ENCODE peak calls at places on chromosomes 7 and 10, in nine cellular contexts. One of them, this sample, is unnamed.

GRCh38 chr7:15199482-15199881 is 296.9 kb upstream of the DGKB start:
- DNase-seq in AG08395: no peak
- DNase-seq in HCT116: no peak
- DNase-seq in effector memory CD4-positive, alpha-beta T cell: no peak
- DNase-seq in foreskin melanocyte: peak; percentile 21
- DNase-seq in NCI-H446 treated with DMSO at 0.1 percent for 48 hours: no peak
- DNase-seq in CD14-positive monocyte: no peak
- DNase-seq in osteocyte: no peak
- DNase-seq in dorsolateral prefrontal cortex: no peak
- DNase-seq in this sample: no peak

GRCh38 chr7:46932266-46932655 is 649.6 kb downstream of the TNS3 start:
- DNase-seq in AG08395: no peak
- DNase-seq in HCT116: no peak
- DNase-seq in effector memory CD4-positive, alpha-beta T cell: no peak
- DNase-seq in foreskin melanocyte: no peak
- DNase-seq in NCI-H446 treated with DMSO at 0.1 percent for 48 hours: no peak
- DNase-seq in CD14-positive monocyte: no peak
- DNase-seq in osteocyte: no peak
- DNase-seq in dorsolateral prefrontal cortex: no peak
- DNase-seq in this sample: no peak

GRCh38 chr7:41425926-41426325 is 277.0 kb downstream of the INHBA start:
- DNase-seq in AG08395: peak; percentile 79
- DNase-seq in HCT116: no peak
- DNase-seq in effector memory CD4-positive, alpha-beta T cell: no peak
- DNase-seq in foreskin melanocyte: peak; percentile 48
- DNase-seq in NCI-H446 treated with DMSO at 0.1 percent for 48 hours: no peak
- DNase-seq in CD14-positive monocyte: no peak
- DNase-seq in osteocyte: no peak
- DNase-seq in dorsolateral prefrontal cortex: no peak
- DNase-seq in this sample: no peak

GRCh38 chr7:127589901-127590300 is 1.7 kb downstream of the ARF5 start:
- DNase-seq in AG08395: peak; percentile 45
- DNase-seq in HCT116: no peak
- DNase-seq in effector memory CD4-positive, alpha-beta T cell: no peak
- DNase-seq in foreskin melanocyte: no peak
- DNase-seq in NCI-H446 treated with DMSO at 0.1 percent for 48 hours: no peak
- DNase-seq in CD14-positive monocyte: no peak
- DNase-seq in osteocyte: no peak
- DNase-seq in dorsolateral prefrontal cortex: no peak
- DNase-seq in this sample: no peak

GRCh38 chr7:98628916-98629525 is 11.9 kb downstream of the NPTX2 start:
- DNase-seq in AG08395: no peak
- DNase-seq in HCT116: no peak
- DNase-seq in effector memory CD4-positive, alpha-beta T cell: no peak
- DNase-seq in foreskin melanocyte: no peak
- DNase-seq in NCI-H446 treated with DMSO at 0.1 percent for 48 hours: no peak
- DNase-seq in CD14-positive monocyte: no peak
- DNase-seq in osteocyte: peak; percentile 80
- DNase-seq in dorsolateral prefrontal cortex: no peak
- DNase-seq in this sample: peak; percentile 69

GRCh38 chr7:72467237-72467636 is 55.1 kb upstream of the CALN1 start:
- DNase-seq in AG08395: no peak
- DNase-seq in HCT116: no peak
- DNase-seq in effector memory CD4-positive, alpha-beta T cell: no peak
- DNase-seq in foreskin melanocyte: no peak
- DNase-seq in NCI-H446 treated with DMSO at 0.1 percent for 48 hours: no peak
- DNase-seq in CD14-positive monocyte: no peak
- DNase-seq in osteocyte: no peak
- DNase-seq in dorsolateral prefrontal cortex: no peak
- DNase-seq in this sample: no peak

GRCh38 chr10:69963178-69963834 is 89.3 kb upstream of the MACROH2A2 start:
- DNase-seq in AG08395: no peak
- DNase-seq in HCT116: no peak
- DNase-seq in effector memory CD4-positive, alpha-beta T cell: no peak
- DNase-seq in foreskin melanocyte: no peak
- DNase-seq in NCI-H446 treated with DMSO at 0.1 percent for 48 hours: no peak
- DNase-seq in CD14-positive monocyte: no peak
- DNase-seq in osteocyte: no peak
- DNase-seq in dorsolateral prefrontal cortex: no peak
- DNase-seq in this sample: no peak

GRCh38 chr10:124545346-124545745 is 83.7 kb downstream of the LHPP start:
- DNase-seq in AG08395: no peak
- DNase-seq in HCT116: no peak
- DNase-seq in effector memory CD4-positive, alpha-beta T cell: no peak
- DNase-seq in foreskin melanocyte: no peak
- DNase-seq in NCI-H446 treated with DMSO at 0.1 percent for 48 hours: no peak
- DNase-seq in CD14-positive monocyte: no peak
- DNase-seq in osteocyte: no peak
- DNase-seq in dorsolateral prefrontal cortex: no peak
- DNase-seq in this sample: no peak

GRCh38 chr7:129343099-129343700 is 91.0 kb upstream of the STRIP2 start:
- DNase-seq in AG08395: peak; percentile 56
- DNase-seq in HCT116: peak; percentile 37
- DNase-seq in effector memory CD4-positive, alpha-beta T cell: no peak
- DNase-seq in foreskin melanocyte: peak; percentile 42
- DNase-seq in NCI-H446 treated with DMSO at 0.1 percent for 48 hours: no peak
- DNase-seq in CD14-positive monocyte: no peak
- DNase-seq in osteocyte: no peak
- DNase-seq in dorsolateral prefrontal cortex: no peak
- DNase-seq in this sample: no peak

GRCh38 chr7:157273208-157274202 is 63.3 kb upstream of the DNAJB6 start:
- DNase-seq in AG08395: peak; percentile 87
- DNase-seq in HCT116: peak; percentile 21
- DNase-seq in effector memory CD4-positive, alpha-beta T cell: peak; percentile 23
- DNase-seq in foreskin melanocyte: peak; percentile 38
- DNase-seq in NCI-H446 treated with DMSO at 0.1 percent for 48 hours: no peak
- DNase-seq in CD14-positive monocyte: peak; percentile 65
- DNase-seq in osteocyte: no peak
- DNase-seq in dorsolateral prefrontal cortex: peak; percentile 54
- DNase-seq in this sample: peak; percentile 89

GRCh38 chr10:5588080-5588453 is 63.3 kb downstream of the CALML3 start:
- DNase-seq in AG08395: no peak
- DNase-seq in HCT116: no peak
- DNase-seq in effector memory CD4-positive, alpha-beta T cell: no peak
- DNase-seq in foreskin melanocyte: no peak
- DNase-seq in NCI-H446 treated with DMSO at 0.1 percent for 48 hours: no peak
- DNase-seq in CD14-positive monocyte: no peak
- DNase-seq in osteocyte: no peak
- DNase-seq in dorsolateral prefrontal cortex: no peak
- DNase-seq in this sample: no peak

GRCh38 chr7:111255576-111255975 is 164.6 kb downstream of the LRRN3 start:
- DNase-seq in AG08395: peak; percentile 7
- DNase-seq in HCT116: no peak
- DNase-seq in effector memory CD4-positive, alpha-beta T cell: no peak
- DNase-seq in foreskin melanocyte: no peak
- DNase-seq in NCI-H446 treated with DMSO at 0.1 percent for 48 hours: no peak
- DNase-seq in CD14-positive monocyte: no peak
- DNase-seq in osteocyte: no peak
- DNase-seq in dorsolateral prefrontal cortex: no peak
- DNase-seq in this sample: no peak

GRCh38 chr10:6033954-6034353 is 28.2 kb downstream of the IL2RA start:
- DNase-seq in AG08395: peak; percentile 67
- DNase-seq in HCT116: no peak
- DNase-seq in effector memory CD4-positive, alpha-beta T cell: no peak
- DNase-seq in foreskin melanocyte: peak; percentile 44
- DNase-seq in NCI-H446 treated with DMSO at 0.1 percent for 48 hours: no peak
- DNase-seq in CD14-positive monocyte: no peak
- DNase-seq in osteocyte: no peak
- DNase-seq in dorsolateral prefrontal cortex: no peak
- DNase-seq in this sample: peak; percentile 5

GRCh38 chr10:15605740-15606369 is 113.9 kb downstream of the ITGA8 start:
- DNase-seq in AG08395: peak; percentile 60
- DNase-seq in HCT116: no peak
- DNase-seq in effector memory CD4-positive, alpha-beta T cell: no peak
- DNase-seq in foreskin melanocyte: no peak
- DNase-seq in NCI-H446 treated with DMSO at 0.1 percent for 48 hours: no peak
- DNase-seq in CD14-positive monocyte: no peak
- DNase-seq in osteocyte: no peak
- DNase-seq in dorsolateral prefrontal cortex: no peak
- DNase-seq in this sample: no peak

GRCh38 chr7:27103489-27104226 is 1.2 kb upstream of the HOXA2 start:
- DNase-seq in AG08395: no peak
- DNase-seq in HCT116: no peak
- DNase-seq in effector memory CD4-positive, alpha-beta T cell: no peak
- DNase-seq in foreskin melanocyte: no peak
- DNase-seq in NCI-H446 treated with DMSO at 0.1 percent for 48 hours: no peak
- DNase-seq in CD14-positive monocyte: no peak
- DNase-seq in osteocyte: peak; percentile 51
- DNase-seq in dorsolateral prefrontal cortex: no peak
- DNase-seq in this sample: no peak

GRCh38 chr7:1357601-1358271 is 101.5 kb downstream of the MICALL2 start:
- DNase-seq in AG08395: no peak
- DNase-seq in HCT116: no peak
- DNase-seq in effector memory CD4-positive, alpha-beta T cell: no peak
- DNase-seq in foreskin melanocyte: peak; percentile 10
- DNase-seq in NCI-H446 treated with DMSO at 0.1 percent for 48 hours: no peak
- DNase-seq in CD14-positive monocyte: peak; percentile 40
- DNase-seq in osteocyte: no peak
- DNase-seq in dorsolateral prefrontal cortex: no peak
- DNase-seq in this sample: no peak

GRCh38 chr10:130025326-130025725 is 61.3 kb upstream of the EBF3 start:
- DNase-seq in AG08395: no peak
- DNase-seq in HCT116: no peak
- DNase-seq in effector memory CD4-positive, alpha-beta T cell: no peak
- DNase-seq in foreskin melanocyte: no peak
- DNase-seq in NCI-H446 treated with DMSO at 0.1 percent for 48 hours: no peak
- DNase-seq in CD14-positive monocyte: no peak
- DNase-seq in osteocyte: no peak
- DNase-seq in dorsolateral prefrontal cortex: no peak
- DNase-seq in this sample: no peak

GRCh38 chr7:19107392-19108147 is 9.9 kb downstream of the TWIST1 start:
- DNase-seq in AG08395: no peak
- DNase-seq in HCT116: no peak
- DNase-seq in effector memory CD4-positive, alpha-beta T cell: no peak
- DNase-seq in foreskin melanocyte: peak; percentile 36
- DNase-seq in NCI-H446 treated with DMSO at 0.1 percent for 48 hours: no peak
- DNase-seq in CD14-positive monocyte: no peak
- DNase-seq in osteocyte: peak; percentile 86
- DNase-seq in dorsolateral prefrontal cortex: no peak
- DNase-seq in this sample: peak; percentile 63

GRCh38 chr10:63665765-63666164 is 144.6 kb downstream of the REEP3 start:
- DNase-seq in AG08395: no peak
- DNase-seq in HCT116: no peak
- DNase-seq in effector memory CD4-positive, alpha-beta T cell: no peak
- DNase-seq in foreskin melanocyte: no peak
- DNase-seq in NCI-H446 treated with DMSO at 0.1 percent for 48 hours: no peak
- DNase-seq in CD14-positive monocyte: no peak
- DNase-seq in osteocyte: no peak
- DNase-seq in dorsolateral prefrontal cortex: no peak
- DNase-seq in this sample: no peak

GRCh38 chr7:151736403-151736909 is 140.5 kb downstream of the PRKAG2 start:
- DNase-seq in AG08395: peak; percentile 98
- DNase-seq in HCT116: peak; percentile 65
- DNase-seq in effector memory CD4-positive, alpha-beta T cell: no peak
- DNase-seq in foreskin melanocyte: peak; percentile 95
- DNase-seq in NCI-H446 treated with DMSO at 0.1 percent for 48 hours: peak; percentile 80
- DNase-seq in CD14-positive monocyte: no peak
- DNase-seq in osteocyte: peak; percentile 90
- DNase-seq in dorsolateral prefrontal cortex: no peak
- DNase-seq in this sample: no peak

GRCh38 chr7:154767194-154767593 is 235.7 kb downstream of the PAXIP1 start:
- DNase-seq in AG08395: no peak
- DNase-seq in HCT116: no peak
- DNase-seq in effector memory CD4-positive, alpha-beta T cell: no peak
- DNase-seq in foreskin melanocyte: no peak
- DNase-seq in NCI-H446 treated with DMSO at 0.1 percent for 48 hours: no peak
- DNase-seq in CD14-positive monocyte: no peak
- DNase-seq in osteocyte: no peak
- DNase-seq in dorsolateral prefrontal cortex: peak; percentile 66
- DNase-seq in this sample: no peak

GRCh38 chr7:128406986-128407589 is 2.7 kb downstream of the IMPDH1 start:
- DNase-seq in AG08395: no peak
- DNase-seq in HCT116: no peak
- DNase-seq in effector memory CD4-positive, alpha-beta T cell: no peak
- DNase-seq in foreskin melanocyte: no peak
- DNase-seq in NCI-H446 treated with DMSO at 0.1 percent for 48 hours: no peak
- DNase-seq in CD14-positive monocyte: no peak
- DNase-seq in osteocyte: no peak
- DNase-seq in dorsolateral prefrontal cortex: no peak
- DNase-seq in this sample: no peak

GRCh38 chr7:117941138-117941810 is 68.0 kb upstream of the CTTNBP2 start:
- DNase-seq in AG08395: no peak
- DNase-seq in HCT116: no peak
- DNase-seq in effector memory CD4-positive, alpha-beta T cell: no peak
- DNase-seq in foreskin melanocyte: no peak
- DNase-seq in NCI-H446 treated with DMSO at 0.1 percent for 48 hours: no peak
- DNase-seq in CD14-positive monocyte: no peak
- DNase-seq in osteocyte: no peak
- DNase-seq in dorsolateral prefrontal cortex: no peak
- DNase-seq in this sample: no peak

GRCh38 chr7:41232086-41232485 is 470.8 kb downstream of the INHBA start:
- DNase-seq in AG08395: no peak
- DNase-seq in HCT116: no peak
- DNase-seq in effector memory CD4-positive, alpha-beta T cell: no peak
- DNase-seq in foreskin melanocyte: no peak
- DNase-seq in NCI-H446 treated with DMSO at 0.1 percent for 48 hours: no peak
- DNase-seq in CD14-positive monocyte: no peak
- DNase-seq in osteocyte: no peak
- DNase-seq in dorsolateral prefrontal cortex: no peak
- DNase-seq in this sample: no peak

GRCh38 chr7:24728121-24728500 is 29.2 kb downstream of the GSDME start:
- DNase-seq in AG08395: no peak
- DNase-seq in HCT116: no peak
- DNase-seq in effector memory CD4-positive, alpha-beta T cell: no peak
- DNase-seq in foreskin melanocyte: no peak
- DNase-seq in NCI-H446 treated with DMSO at 0.1 percent for 48 hours: no peak
- DNase-seq in CD14-positive monocyte: no peak
- DNase-seq in osteocyte: no peak
- DNase-seq in dorsolateral prefrontal cortex: no peak
- DNase-seq in this sample: no peak

GRCh38 chr10:132339276-132339675 is 7.3 kb downstream of the LRRC27 start:
- DNase-seq in AG08395: no peak
- DNase-seq in HCT116: no peak
- DNase-seq in effector memory CD4-positive, alpha-beta T cell: no peak
- DNase-seq in foreskin melanocyte: no peak
- DNase-seq in NCI-H446 treated with DMSO at 0.1 percent for 48 hours: no peak
- DNase-seq in CD14-positive monocyte: no peak
- DNase-seq in osteocyte: no peak
- DNase-seq in dorsolateral prefrontal cortex: no peak
- DNase-seq in this sample: no peak

GRCh38 chr10:18397886-18398285 is 253.5 kb downstream of the NSUN6 start:
- DNase-seq in AG08395: no peak
- DNase-seq in HCT116: no peak
- DNase-seq in effector memory CD4-positive, alpha-beta T cell: no peak
- DNase-seq in foreskin melanocyte: no peak
- DNase-seq in NCI-H446 treated with DMSO at 0.1 percent for 48 hours: no peak
- DNase-seq in CD14-positive monocyte: no peak
- DNase-seq in osteocyte: no peak
- DNase-seq in dorsolateral prefrontal cortex: no peak
- DNase-seq in this sample: no peak

GRCh38 chr10:105351187-105351586 is 710.1 kb downstream of the SORCS3 start:
- DNase-seq in AG08395: no peak
- DNase-seq in HCT116: no peak
- DNase-seq in effector memory CD4-positive, alpha-beta T cell: no peak
- DNase-seq in foreskin melanocyte: no peak
- DNase-seq in NCI-H446 treated with DMSO at 0.1 percent for 48 hours: no peak
- DNase-seq in CD14-positive monocyte: no peak
- DNase-seq in osteocyte: no peak
- DNase-seq in dorsolateral prefrontal cortex: no peak
- DNase-seq in this sample: no peak

GRCh38 chr7:149622444-149623210 is 125.0 kb upstream of the ZNF746 start:
- DNase-seq in AG08395: no peak
- DNase-seq in HCT116: no peak
- DNase-seq in effector memory CD4-positive, alpha-beta T cell: no peak
- DNase-seq in foreskin melanocyte: no peak
- DNase-seq in NCI-H446 treated with DMSO at 0.1 percent for 48 hours: no peak
- DNase-seq in CD14-positive monocyte: no peak
- DNase-seq in osteocyte: no peak
- DNase-seq in dorsolateral prefrontal cortex: no peak
- DNase-seq in this sample: no peak

GRCh38 chr10:72557362-72557761 is 68.5 kb downstream of the MICU1 start:
- DNase-seq in AG08395: peak; percentile 8
- DNase-seq in HCT116: no peak
- DNase-seq in effector memory CD4-positive, alpha-beta T cell: no peak
- DNase-seq in foreskin melanocyte: peak; percentile 7
- DNase-seq in NCI-H446 treated with DMSO at 0.1 percent for 48 hours: no peak
- DNase-seq in CD14-positive monocyte: no peak
- DNase-seq in osteocyte: no peak
- DNase-seq in dorsolateral prefrontal cortex: no peak
- DNase-seq in this sample: no peak

GRCh38 chr10:43077421-43078171 is 727 bp downstream of the RET start:
- DNase-seq in AG08395: no peak
- DNase-seq in HCT116: no peak
- DNase-seq in effector memory CD4-positive, alpha-beta T cell: no peak
- DNase-seq in foreskin melanocyte: no peak
- DNase-seq in NCI-H446 treated with DMSO at 0.1 percent for 48 hours: no peak
- DNase-seq in CD14-positive monocyte: no peak
- DNase-seq in osteocyte: no peak
- DNase-seq in dorsolateral prefrontal cortex: no peak
- DNase-seq in this sample: peak; percentile 64

This sample was measured in ecto neural progenitor cell.